ENCODE peak calls at places on chromosomes 13 and 19, in six cellular contexts. One of them, this sample, is unnamed.

GRCh38 chr13:38957794-38958592 is 32.6 kb downstream of the STOML3 start:
- DNase-seq in breast epithelium: no peak
- DNase-seq in fibroblast of mammary gland: no peak
- DNase-seq in lower lobe of right lung: no peak
- DNase-seq in GM12865: no peak
- DNase-seq in PC-3: no peak
- DNase-seq in this sample: no peak

GRCh38 chr19:46367434-46367833 is 20.5 kb downstream of the PPP5C start:
- DNase-seq in breast epithelium: no peak
- DNase-seq in fibroblast of mammary gland: no peak
- DNase-seq in lower lobe of right lung: no peak
- DNase-seq in GM12865: no peak
- DNase-seq in PC-3: no peak
- DNase-seq in this sample: no peak

GRCh38 chr13:39688278-39688677 is 32.8 kb downstream of the COG6 start:
- DNase-seq in breast epithelium: no peak
- DNase-seq in fibroblast of mammary gland: no peak
- DNase-seq in lower lobe of right lung: no peak
- DNase-seq in GM12865: no peak
- DNase-seq in PC-3: no peak
- DNase-seq in this sample: no peak

GRCh38 chr19:18501832-18502231 is 20.0 kb downstream of the ELL start:
- DNase-seq in breast epithelium: no peak
- DNase-seq in fibroblast of mammary gland: no peak
- DNase-seq in lower lobe of right lung: peak; percentile 67
- DNase-seq in GM12865: no peak
- DNase-seq in PC-3: no peak
- DNase-seq in this sample: no peak

GRCh38 chr19:8209111-8209964 is at the start of gene CERS4:
- DNase-seq in breast epithelium: peak; percentile 64
- DNase-seq in fibroblast of mammary gland: no peak
- DNase-seq in lower lobe of right lung: peak; percentile 81
- DNase-seq in GM12865: peak; percentile 81
- DNase-seq in PC-3: peak; percentile 52
- DNase-seq in this sample: no peak

GRCh38 chr13:46687810-46688209 is 109.2 kb downstream of the ESD start:
- DNase-seq in breast epithelium: no peak
- DNase-seq in fibroblast of mammary gland: peak; percentile 46
- DNase-seq in lower lobe of right lung: no peak
- DNase-seq in GM12865: peak; percentile 28
- DNase-seq in PC-3: peak; percentile 22
- DNase-seq in this sample: peak; percentile 71

GRCh38 chr13:79779761-79780160 is 298.8 kb downstream of the NDFIP2 start:
- DNase-seq in breast epithelium: peak; percentile 40
- DNase-seq in fibroblast of mammary gland: peak; percentile 82
- DNase-seq in lower lobe of right lung: peak; percentile 48
- DNase-seq in GM12865: no peak
- DNase-seq in PC-3: peak; percentile 37
- DNase-seq in this sample: peak; percentile 85

GRCh38 chr13:66077286-66077685 is 1152.8 kb downstream of the PCDH9 start:
- DNase-seq in breast epithelium: no peak
- DNase-seq in fibroblast of mammary gland: peak; percentile 46
- DNase-seq in lower lobe of right lung: no peak
- DNase-seq in GM12865: no peak
- DNase-seq in PC-3: peak; percentile 38
- DNase-seq in this sample: peak; percentile 63

GRCh38 chr19:55069137-55069858 is 6.3 kb upstream of the RDH13 start:
- DNase-seq in breast epithelium: peak; percentile 70
- DNase-seq in fibroblast of mammary gland: peak; percentile 21
- DNase-seq in lower lobe of right lung: peak; percentile 79
- DNase-seq in GM12865: peak; percentile 38
- DNase-seq in PC-3: peak; percentile 89
- DNase-seq in this sample: peak; percentile 93

GRCh38 chr19:2803486-2804155 is 16.0 kb upstream of the ZNF554 start:
- DNase-seq in breast epithelium: no peak
- DNase-seq in fibroblast of mammary gland: no peak
- DNase-seq in lower lobe of right lung: no peak
- DNase-seq in GM12865: no peak
- DNase-seq in PC-3: no peak
- DNase-seq in this sample: no peak

GRCh38 chr13:95704510-95704909 is 27.6 kb downstream of the DNAJC3 start:
- DNase-seq in breast epithelium: no peak
- DNase-seq in fibroblast of mammary gland: peak; percentile 23
- DNase-seq in lower lobe of right lung: no peak
- DNase-seq in GM12865: no peak
- DNase-seq in PC-3: peak; percentile 29
- DNase-seq in this sample: peak; percentile 27

GRCh38 chr13:90485441-90485840 is 862.0 kb upstream of the MIR17HG start:
- DNase-seq in breast epithelium: no peak
- DNase-seq in fibroblast of mammary gland: peak; percentile 96
- DNase-seq in lower lobe of right lung: no peak
- DNase-seq in GM12865: no peak
- DNase-seq in PC-3: peak; percentile 80
- DNase-seq in this sample: peak; percentile 64

GRCh38 chr13:30496147-30496546 is 30.4 kb upstream of the HMGB1 start:
- DNase-seq in breast epithelium: no peak
- DNase-seq in fibroblast of mammary gland: no peak
- DNase-seq in lower lobe of right lung: no peak
- DNase-seq in GM12865: no peak
- DNase-seq in PC-3: no peak
- DNase-seq in this sample: no peak

GRCh38 chr19:982567-983170 is 1.5 kb upstream of the WDR18 start:
- DNase-seq in breast epithelium: peak; percentile 48
- DNase-seq in fibroblast of mammary gland: peak; percentile 35
- DNase-seq in lower lobe of right lung: peak; percentile 79
- DNase-seq in GM12865: peak; percentile 81
- DNase-seq in PC-3: peak; percentile 68
- DNase-seq in this sample: peak; percentile 47

GRCh38 chr13:95239293-95239692 is 62.0 kb downstream of the ABCC4 start:
- DNase-seq in breast epithelium: no peak
- DNase-seq in fibroblast of mammary gland: no peak
- DNase-seq in lower lobe of right lung: no peak
- DNase-seq in GM12865: no peak
- DNase-seq in PC-3: no peak
- DNase-seq in this sample: no peak

GRCh38 chr19:35641515-35642151 is at the start of gene ETV2:
- DNase-seq in breast epithelium: no peak
- DNase-seq in fibroblast of mammary gland: peak; percentile 54
- DNase-seq in lower lobe of right lung: no peak
- DNase-seq in GM12865: peak; percentile 45
- DNase-seq in PC-3: no peak
- DNase-seq in this sample: no peak

GRCh38 chr19:54674021-54674617 is 11.3 kb downstream of the LILRB4 start:
- DNase-seq in breast epithelium: no peak
- DNase-seq in fibroblast of mammary gland: peak; percentile 39
- DNase-seq in lower lobe of right lung: no peak
- DNase-seq in GM12865: peak; percentile 73
- DNase-seq in PC-3: peak; percentile 75
- DNase-seq in this sample: peak; percentile 37

GRCh38 chr19:19206938-19207337 is 3.7 kb upstream of the NR2C2AP start:
- DNase-seq in breast epithelium: no peak
- DNase-seq in fibroblast of mammary gland: no peak
- DNase-seq in lower lobe of right lung: no peak
- DNase-seq in GM12865: no peak
- DNase-seq in PC-3: no peak
- DNase-seq in this sample: no peak

GRCh38 chr13:102620512-102620911 is 23.7 kb downstream of the TPP2 start:
- DNase-seq in breast epithelium: no peak
- DNase-seq in fibroblast of mammary gland: no peak
- DNase-seq in lower lobe of right lung: no peak
- DNase-seq in GM12865: no peak
- DNase-seq in PC-3: no peak
- DNase-seq in this sample: no peak

GRCh38 chr19:6312018-6312417 is 21.4 kb downstream of the ACER1 start:
- DNase-seq in breast epithelium: no peak
- DNase-seq in fibroblast of mammary gland: no peak
- DNase-seq in lower lobe of right lung: no peak
- DNase-seq in GM12865: no peak
- DNase-seq in PC-3: peak; percentile 13
- DNase-seq in this sample: no peak

GRCh38 chr19:35987571-35987896 is 7.5 kb upstream of the SDHAF1 start:
- DNase-seq in breast epithelium: no peak
- DNase-seq in fibroblast of mammary gland: no peak
- DNase-seq in lower lobe of right lung: no peak
- DNase-seq in GM12865: no peak
- DNase-seq in PC-3: no peak
- DNase-seq in this sample: no peak

GRCh38 chr13:98599502-98600328 is 22.8 kb upstream of the STK24 start:
- DNase-seq in breast epithelium: no peak
- DNase-seq in fibroblast of mammary gland: no peak
- DNase-seq in lower lobe of right lung: no peak
- DNase-seq in GM12865: no peak
- DNase-seq in PC-3: no peak
- DNase-seq in this sample: no peak

GRCh38 chr19:38930776-38931761 is at the start of gene MRPS12:
- DNase-seq in breast epithelium: peak; percentile 98
- DNase-seq in fibroblast of mammary gland: peak; percentile 99
- DNase-seq in lower lobe of right lung: peak; percentile 99
- DNase-seq in GM12865: peak; percentile 100
- DNase-seq in PC-3: peak; percentile 97
- DNase-seq in this sample: peak; percentile 100

GRCh38 chr19:38929929-38930775 is at the start of gene SARS2:
- DNase-seq in breast epithelium: peak; percentile 90
- DNase-seq in fibroblast of mammary gland: peak; percentile 92
- DNase-seq in lower lobe of right lung: peak; percentile 95
- DNase-seq in GM12865: peak; percentile 96
- DNase-seq in PC-3: peak; percentile 90
- DNase-seq in this sample: peak; percentile 93

GRCh38 chr19:38932425-38933179 is 1.9 kb downstream of the MRPS12 start:
- DNase-seq in breast epithelium: no peak
- DNase-seq in fibroblast of mammary gland: peak; percentile 57
- DNase-seq in lower lobe of right lung: no peak
- DNase-seq in GM12865: peak; percentile 72
- DNase-seq in PC-3: peak; percentile 6
- DNase-seq in this sample: peak; percentile 49

GRCh38 chr19:38924383-38924782 is 6.2 kb downstream of the SARS2 start:
- DNase-seq in breast epithelium: no peak
- DNase-seq in fibroblast of mammary gland: no peak
- DNase-seq in lower lobe of right lung: no peak
- DNase-seq in GM12865: no peak
- DNase-seq in PC-3: no peak
- DNase-seq in this sample: no peak

DNA sequence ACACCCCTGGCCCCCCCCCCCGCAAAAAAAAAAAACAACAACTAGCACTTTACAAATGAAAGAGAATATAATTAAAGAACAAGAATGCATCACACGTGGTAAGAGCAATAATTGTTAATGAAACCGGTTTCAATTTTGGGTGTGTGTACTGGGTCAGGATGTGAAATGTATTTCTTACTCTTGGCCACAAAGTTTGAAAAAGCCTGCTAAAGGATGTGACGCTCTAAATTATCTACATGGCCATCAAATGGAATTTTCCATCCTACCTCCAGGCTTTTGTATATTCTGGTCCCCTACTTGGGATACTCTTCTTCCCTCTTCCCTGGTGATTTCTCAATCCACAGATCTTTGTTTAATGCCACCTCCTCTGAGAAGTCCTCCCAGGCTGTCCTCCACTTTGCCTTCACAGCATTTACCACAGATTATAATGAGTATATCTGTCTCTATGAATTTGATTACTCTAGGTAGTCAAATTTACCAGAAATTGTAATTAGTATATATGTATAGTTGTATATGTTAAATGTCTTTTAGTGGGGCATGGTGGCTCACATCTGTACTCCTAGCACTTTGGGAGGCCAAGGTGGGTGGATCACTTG is 2.1 kb downstream of the SARS2 start:
- DNase-seq in breast epithelium: no peak
- DNase-seq in fibroblast of mammary gland: no peak
- DNase-seq in lower lobe of right lung: no peak
- DNase-seq in GM12865: no peak
- DNase-seq in PC-3: no peak
- DNase-seq in this sample: no peak
- TF ChIP-seq CTCF in breast epithelium: no peak
- TF ChIP-seq CTCF in fibroblast of mammary gland: no peak
- TF ChIP-seq CTCF in lower lobe of right lung: no peak
- TF ChIP-seq CTCF in GM12865: no peak
- TF ChIP-seq CTCF in PC-3: no peak
- TF ChIP-seq CTCF in this sample: no peak

DNA sequence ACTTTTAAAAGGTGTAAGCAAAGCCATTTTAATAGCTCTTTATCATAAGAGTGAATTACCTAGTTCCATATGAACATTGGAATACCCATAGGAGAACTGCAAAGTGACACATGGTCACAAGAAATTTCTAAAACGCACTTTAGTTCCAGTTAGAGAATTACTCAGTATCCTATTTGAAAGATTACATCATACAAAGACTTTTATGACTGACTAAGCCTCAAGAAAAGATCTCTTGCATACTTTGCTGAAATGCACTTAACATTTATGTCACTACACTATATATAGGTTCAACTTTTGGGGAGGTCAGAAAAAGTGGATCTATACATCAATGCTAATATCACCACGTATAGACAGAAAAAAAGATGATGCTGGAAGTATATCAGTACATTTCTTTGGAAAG is 7.1 kb downstream of the PCDH9 start:
- DNase-seq in breast epithelium: no peak
- DNase-seq in fibroblast of mammary gland: peak; percentile 69
- DNase-seq in lower lobe of right lung: no peak
- DNase-seq in GM12865: no peak
- DNase-seq in PC-3: peak; percentile 6
- DNase-seq in this sample: peak; percentile 41
- H3K4me3 ChIP-seq in breast epithelium: no peak overlapping the region
- H3K4me3 ChIP-seq in fibroblast of mammary gland: no peak overlapping the region
- H3K4me3 ChIP-seq in lower lobe of right lung: no peak overlapping the region
- H3K4me3 ChIP-seq in GM12865: no peak overlapping the region
- H3K4me3 ChIP-seq in PC-3: no peak overlapping the region
- H3K4me3 ChIP-seq in this sample: no peak overlapping the region

GRCh38 chr13:24682353-24682752 is 2.1 kb downstream of the ATP12A start:
- DNase-seq in breast epithelium: no peak
- DNase-seq in fibroblast of mammary gland: no peak
- DNase-seq in lower lobe of right lung: no peak
- DNase-seq in GM12865: no peak
- DNase-seq in PC-3: no peak
- DNase-seq in this sample: no peak

GRCh38 chr13:24685314-24685713 is 5.1 kb downstream of the ATP12A start:
- DNase-seq in breast epithelium: no peak
- DNase-seq in fibroblast of mammary gland: no peak
- DNase-seq in lower lobe of right lung: no peak
- DNase-seq in GM12865: no peak
- DNase-seq in PC-3: no peak
- DNase-seq in this sample: no peak

GRCh38 chr13:24684600-24684998 is 4.4 kb downstream of the ATP12A start:
- DNase-seq in breast epithelium: no peak
- DNase-seq in fibroblast of mammary gland: peak; percentile 42
- DNase-seq in lower lobe of right lung: no peak
- DNase-seq in GM12865: peak; percentile 66
- DNase-seq in PC-3: no peak
- DNase-seq in this sample: peak; percentile 35

GRCh38 chr13:24683370-24683769 is 3.2 kb downstream of the ATP12A start:
- DNase-seq in breast epithelium: no peak
- DNase-seq in fibroblast of mammary gland: no peak
- DNase-seq in lower lobe of right lung: no peak
- DNase-seq in GM12865: no peak
- DNase-seq in PC-3: no peak
- DNase-seq in this sample: no peak

GRCh38 chr13:24683833-24684599 is 3.8 kb downstream of the ATP12A start:
- DNase-seq in breast epithelium: no peak
- DNase-seq in fibroblast of mammary gland: peak; percentile 51
- DNase-seq in lower lobe of right lung: peak; percentile 65
- DNase-seq in GM12865: peak; percentile 76
- DNase-seq in PC-3: peak; percentile 52
- DNase-seq in this sample: peak; percentile 48
- TF ChIP-seq CTCF in breast epithelium: peak; percentile 38
- TF ChIP-seq CTCF in fibroblast of mammary gland: peak; percentile 65
- TF ChIP-seq CTCF in lower lobe of right lung: peak; percentile 89
- TF ChIP-seq CTCF in GM12865: peak; percentile 89
- TF ChIP-seq CTCF in PC-3: peak; percentile 78
- TF ChIP-seq CTCF in this sample: peak; percentile 75

GRCh38 chr13:113192279-113192678 is 16.2 kb downstream of the PCID2 start:
- DNase-seq in breast epithelium: no peak
- DNase-seq in fibroblast of mammary gland: no peak
- DNase-seq in lower lobe of right lung: no peak
- DNase-seq in GM12865: no peak
- DNase-seq in PC-3: no peak
- DNase-seq in this sample: no peak
- H3K4me3 ChIP-seq in breast epithelium: no peak overlapping the region
- H3K4me3 ChIP-seq in fibroblast of mammary gland: no peak overlapping the region
- H3K4me3 ChIP-seq in lower lobe of right lung: no peak overlapping the region
- H3K4me3 ChIP-seq in GM12865: no peak overlapping the region
- H3K4me3 ChIP-seq in PC-3: no peak overlapping the region
- H3K4me3 ChIP-seq in this sample: no peak overlapping the region